ENCODE peak calls at places on chromosomes 5 and 9, in four cellular contexts. C is PC-9, Q is fibroblast of lung, S is GM12878. Y is an unnamed sample.

GRCh38 chr9:93652604-93653592 is 76.5 kb downstream of the PHF2 start:
- DNase-seq in Q (no peak), C (no peak), S (no peak), Y (no peak)

GRCh38 chr9:119167267-119167666 is 202.0 kb downstream of the BRINP1 start:
- DNase-seq in Q (no peak), C (no peak), S (no peak), Y (no peak)

GRCh38 chr5:135246923-135247795 is 151.9 kb downstream of the MACROH2A1 start:
- DNase-seq in S (no peak), C (peak), Q (peak), Y (peak)

GRCh38 chr9:81613002-81613750 is 76.2 kb downstream of the TLE1 start:
- DNase-seq in Q (no peak), S (no peak), C (no peak), Y (no peak)

GRCh38 chr5:15627109-15627508 is 127.1 kb downstream of the FBXL7 start:
- DNase-seq in S (no peak), Q (no peak), C (no peak), Y (no peak)

GRCh38 chr9:134320195-134320885 is 5.9 kb upstream of the RXRA start:
- DNase-seq in S (no peak), C (no peak), Q (no peak), Y (no peak)

GRCh38 chr9:129242191-129242953 is 64.3 kb upstream of the IER5L start:
- DNase-seq in Q (no peak), C (no peak), S (no peak), Y (no peak)

GRCh38 chr5:127959152-127959764 is 124.3 kb upstream of the SLC12A2 start:
- DNase-seq in Q (peak), S (no peak), C (peak), Y (peak)

GRCh38 chr5:112795944-112796678 is 58.4 kb downstream of the APC start:
- DNase-seq in C (no peak), Q (peak), S (no peak), Y (no peak)

GRCh38 chr5:4222821-4223220 is 627.2 kb downstream of the IRX1 start:
- DNase-seq in Q (no peak), S (no peak), C (no peak), Y (no peak)

GRCh38 chr5:143214458-143214857 is 189.0 kb downstream of the NR3C1 start:
- DNase-seq in Q (no peak), S (no peak), C (no peak), Y (no peak)

GRCh38 chr5:122313001-122313402 is 965 bp downstream of the SNCAIP start:
- DNase-seq in S (no peak), C (no peak), Q (peak), Y (no peak)

GRCh38 chr5:16934669-16935068 is 1.4 kb downstream of the MYO10 start:
- DNase-seq in S (no peak), Q (peak), C (no peak), Y (no peak)

GRCh38 chr5:138668451-138668850 is 84.8 kb upstream of the CTNNA1 start:
- DNase-seq in S (no peak), C (no peak), Q (no peak), Y (no peak)

GRCh38 chr5:41337240-41337639 is 123.9 kb upstream of the C6 start:
- DNase-seq in Q (no peak), C (no peak), S (no peak), Y (no peak)

GRCh38 chr5:66898241-66899039 is 298.2 kb downstream of the CD180 start:
- DNase-seq in C (no peak), Q (peak), S (no peak), Y (no peak)

GRCh38 chr9:37969130-37969529 is 65.2 kb upstream of the SLC25A51 start:
- DNase-seq in S (no peak), C (no peak), Q (peak), Y (no peak)

GRCh38 chr9:128818839-128819715 is 777 bp downstream of the ENDOG start:
- DNase-seq in Q (no peak), S (no peak), C (no peak), Y (no peak)

GRCh38 chr5:14250094-14250777 is 107.1 kb downstream of the TRIO start:
- DNase-seq in S (no peak), Q (peak), C (no peak), Y (no peak)

GRCh38 chr5:139828207-139828895 is 32.7 kb downstream of the PSD2 start:
- DNase-seq in C (no peak), S (no peak), Q (no peak), Y (no peak)

GRCh38 chr5:73299665-73300435 is 126.9 kb downstream of the TMEM174 start:
- DNase-seq in S (no peak), Q (no peak), C (no peak), Y (no peak)

GRCh38 chr5:73300520-73301207 is 127.7 kb downstream of the TMEM174 start:
- DNase-seq in C (no peak), S (no peak), Q (peak), Y (no peak)

GRCh38 chr5:73302797-73303138 is 129.8 kb downstream of the TMEM174 start:
- DNase-seq in C (no peak), S (no peak), Q (no peak), Y (no peak)

GRCh38 chr5:73303139-73304079 is 130.4 kb downstream of the TMEM174 start:
- DNase-seq in Q (no peak), C (peak), S (no peak), Y (no peak)

GRCh38 chr5:73301208-73302088 is 128.5 kb downstream of the TMEM174 start:
- DNase-seq in C (no peak), Q (no peak), S (no peak), Y (no peak)
- TF ChIP-seq EZH2 in C (no peak), Q (peak), S (peak), Y (no peak)

GRCh38 chr9:970310-971002 is 6.0 kb upstream of the DMRT3 start:
- DNase-seq in Q (no peak), C (no peak), S (no peak), Y (no peak)

GRCh38 chr9:967851-968641 is 8.4 kb upstream of the DMRT3 start:
- DNase-seq in S (no peak), C (no peak), Q (no peak), Y (no peak)

GRCh38 chr9:967436-967835 is 9.0 kb upstream of the DMRT3 start:
- DNase-seq in C (no peak), Q (no peak), S (no peak), Y (no peak)

GRCh38 chr9:969693-970309 is 6.7 kb upstream of the DMRT3 start:
- DNase-seq in C (no peak), Q (no peak), S (no peak), Y (no peak)

DNA sequence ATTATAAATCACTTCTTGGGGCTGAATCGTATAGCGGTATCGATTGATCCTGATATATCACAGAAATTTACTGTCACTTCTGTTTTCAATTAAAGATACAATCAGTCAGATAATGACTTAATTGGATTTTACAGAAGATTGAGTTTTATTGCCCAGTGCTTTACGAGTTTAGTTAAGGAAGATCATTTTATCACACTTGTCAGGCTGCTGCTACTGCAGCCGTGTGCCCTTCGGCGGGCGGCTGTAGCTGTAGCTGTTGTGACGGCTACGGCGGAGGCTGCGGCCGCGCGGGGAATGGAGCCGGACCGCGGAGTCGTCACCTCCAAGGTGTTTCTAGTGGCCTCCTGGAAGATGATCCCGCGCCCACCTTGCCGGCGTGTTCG is 7.2 kb upstream of the DMRT3 start:
- DNase-seq in C (no peak), S (no peak), Q (no peak), Y (no peak)
- TF ChIP-seq EZH2 in C (no peak), S (no peak), Q (no peak), Y (no peak)

DNA sequence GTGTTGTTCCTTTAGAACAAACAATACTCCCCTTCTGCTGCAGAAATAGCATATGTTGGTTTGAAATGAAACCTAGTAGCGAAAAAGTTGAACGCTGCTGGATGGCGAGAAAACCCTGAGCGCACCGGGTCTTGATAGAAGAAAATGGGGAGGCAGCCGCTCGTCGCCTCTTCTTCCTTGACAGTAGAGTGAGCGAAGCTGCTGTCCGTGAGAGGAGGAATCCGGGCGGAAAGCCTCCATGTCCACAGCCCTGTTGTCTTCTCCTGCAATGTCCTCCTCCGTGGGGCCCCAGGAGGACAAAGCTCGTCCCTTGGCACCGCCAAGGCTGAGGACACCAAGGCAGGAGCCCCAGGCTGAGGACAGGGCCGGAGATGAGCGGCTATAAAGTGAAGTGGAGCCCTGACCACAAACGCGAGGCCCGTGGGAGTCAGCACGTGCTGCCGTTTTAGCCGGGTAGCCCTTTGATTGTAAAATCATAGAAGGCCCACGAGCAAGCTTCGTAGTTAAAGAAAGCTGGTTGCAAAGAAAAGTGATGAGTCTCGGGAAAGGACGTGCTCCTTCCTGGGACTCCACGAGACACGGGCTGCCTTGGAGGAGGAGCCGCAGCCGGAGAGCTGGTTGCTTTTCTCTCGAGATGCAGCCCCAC is 35.6 kb downstream of the MRPL36 start:
- DNase-seq in C (no peak), Q (no peak), S (no peak), Y (no peak)
- TF ChIP-seq EZH2 in C (no peak), Q (no peak), S (no peak), Y (no peak)

GRCh38 chr5:73381587-73382411 is 66.8 kb downstream of the FOXD1 start:
- DNase-seq in S (no peak), C (no peak), Q (no peak), Y (no peak)

GRCh38 chr5:73382412-73382795 is 66.2 kb downstream of the FOXD1 start:
- DNase-seq in S (no peak), C (no peak), Q (no peak), Y (no peak)

GRCh38 chr5:73380052-73380451 is 68.5 kb downstream of the FOXD1 start:
- DNase-seq in S (no peak), C (no peak), Q (peak), Y (no peak)

GRCh38 chr5:73379435-73379834 is 69.1 kb downstream of the FOXD1 start:
- DNase-seq in Q (no peak), C (no peak), S (no peak), Y (no peak)

DNA sequence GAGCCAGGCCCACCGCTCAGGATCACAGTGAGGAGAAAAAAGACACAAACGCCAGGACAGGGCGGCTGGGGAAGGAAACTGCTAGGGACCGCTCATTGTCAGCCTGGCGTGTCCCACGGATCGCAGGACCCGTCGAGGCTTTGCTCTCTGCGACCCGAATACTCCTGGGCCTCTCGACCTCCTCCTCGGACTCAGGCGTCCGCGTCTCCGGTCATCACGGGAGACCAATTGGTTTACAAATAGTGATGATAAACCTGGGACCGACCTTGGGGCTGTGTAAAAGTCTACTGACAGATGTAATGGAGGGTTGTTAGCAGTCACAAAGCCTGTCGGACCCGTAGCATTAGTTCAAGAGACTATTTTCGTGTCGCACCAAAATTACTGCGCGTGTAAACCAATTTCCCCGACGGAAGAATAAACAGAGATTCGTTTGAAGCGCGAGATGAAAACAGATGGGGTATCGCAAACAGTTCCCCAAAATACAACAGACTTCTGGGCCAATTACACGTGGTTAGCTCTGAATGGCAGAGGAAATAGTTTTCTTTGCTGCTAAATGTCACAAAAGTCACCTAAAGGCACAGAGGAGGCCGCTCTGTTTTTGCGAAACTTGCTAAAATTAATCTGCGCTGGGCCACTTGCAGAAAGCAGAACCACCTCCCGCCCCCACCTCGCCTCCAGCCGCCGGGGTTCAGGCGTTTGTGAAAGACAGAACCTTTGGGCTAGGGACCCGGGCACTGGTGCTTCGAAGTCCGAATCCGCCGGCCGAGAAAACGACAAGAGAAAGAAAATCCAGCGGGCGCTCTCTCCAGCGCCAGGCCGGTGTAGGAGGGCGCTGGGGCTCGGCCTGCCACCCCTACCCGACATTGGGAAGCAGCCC is 67.6 kb downstream of the FOXD1 start:
- DNase-seq in S (no peak), Q (no peak), C (no peak), Y (no peak)
- TF ChIP-seq EZH2 in S (peak), Q (peak), C (no peak), Y (no peak)

GRCh38 chr9:76900884-76901440 is 5.0 kb downstream of the PRUNE2 start:
- DNase-seq in S (no peak), Q (no peak), C (no peak), Y (no peak)

GRCh38 chr9:76904661-76905457 is 1.1 kb downstream of the PRUNE2 start:
- DNase-seq in S (no peak), C (no peak), Q (no peak), Y (no peak)

GRCh38 chr9:76901801-76902200 is 4.1 kb downstream of the PRUNE2 start:
- DNase-seq in S (no peak), C (no peak), Q (no peak), Y (no peak)

GRCh38 chr9:76905661-76905983 is 292 bp downstream of the PRUNE2 start:
- DNase-seq in Q (peak), S (no peak), C (no peak), Y (no peak)

GRCh38 chr9:76902395-76902794 is 3.5 kb downstream of the PRUNE2 start:
- DNase-seq in C (no peak), Q (no peak), S (no peak), Y (no peak)
- TF ChIP-seq EZH2 in C (no peak), Q (no peak), S (no peak), Y (no peak)